ENCODE peak calls at places on chromosome 4, in ten cellular contexts. F is tibial artery; T is mesenchymal stem cell; E is NT2/D1; P is Peyer's patch; D is mucosa of descending colon; R is pancreas; L is fibroblast of lung; C is upper lobe of right lung; G is CD8-positive, alpha-beta memory T cell. S is an unnamed sample. For H3K36me3, the result is how much of the 10 kb centered on the place peaks cover.

GRCh38 chr4:74428278-74428677 is 16.7 kb upstream of the AREG start:
- DNase-seq in L (no peak), R (no peak), D (no peak), C (no peak), E (no peak), P (no peak), G (no peak), F (no peak), T (no peak), S (no peak)

GRCh38 chr4:139416073-139416673 is 37.7 kb upstream of the RAB33B start:
- DNase-seq in T (peak), E (peak), F (no peak), P (no peak), L (peak), D (no peak), G (no peak), C (no peak), R (no peak), S (no peak)

GRCh38 chr4:187602339-187603092 is 393.1 kb upstream of the ZFP42 start:
- DNase-seq in L (peak), G (no peak), F (no peak), E (no peak), C (no peak), R (no peak), D (no peak), P (no peak), T (peak), S (no peak)

GRCh38 chr4:104575293-104575692 is 80.6 kb upstream of the CXXC4 start:
- DNase-seq in T (no peak), G (no peak), L (no peak), F (no peak), E (no peak), C (no peak), P (no peak), D (no peak), R (no peak), S (no peak)

GRCh38 chr4:189143255-189143654 is 797.4 kb upstream of the FRG1 start:
- DNase-seq in E (no peak), L (peak), T (peak), R (no peak), P (no peak), F (no peak), G (no peak), D (no peak), C (no peak), S (no peak)

GRCh38 chr4:25953740-25954139 is 39.7 kb downstream of the SMIM20 start:
- DNase-seq in E (no peak), R (no peak), P (no peak), L (peak), G (no peak), C (no peak), T (no peak), F (no peak), D (no peak), S (no peak)

GRCh38 chr4:123587983-123588494 is 191.4 kb downstream of the SPRY1 start:
- DNase-seq in P (no peak), D (peak), L (peak), F (peak), R (no peak), T (peak), G (no peak), C (no peak), E (no peak), S (no peak)

GRCh38 chr4:75432683-75433082 is 81.5 kb downstream of the RCHY1 start:
- DNase-seq in L (peak), T (peak), F (no peak), P (no peak), G (no peak), D (no peak), R (no peak), E (peak), C (no peak), S (no peak)

GRCh38 chr4:100299019-100299418 is 108.8 kb upstream of the DDIT4L start:
- DNase-seq in E (no peak), D (no peak), F (peak), C (no peak), P (no peak), G (no peak), L (peak), R (no peak), T (peak), S (no peak)

GRCh38 chr4:16387448-16387847 is 161.2 kb upstream of the TAPT1 start:
- DNase-seq in L (no peak), F (no peak), R (no peak), T (no peak), P (no peak), C (no peak), G (no peak), D (no peak), E (no peak), S (no peak)

GRCh38 chr4:182649698-182650477 is 267.3 kb downstream of the DCTD start:
- DNase-seq in G (no peak), R (no peak), P (no peak), L (peak), T (no peak), C (no peak), F (no peak), E (no peak), D (no peak), S (no peak)

GRCh38 chr4:20901851-20902250 is 201.6 kb downstream of the PACRGL start:
- DNase-seq in P (no peak), F (no peak), R (no peak), E (no peak), L (no peak), D (no peak), G (no peak), C (no peak), T (no peak), S (no peak)

GRCh38 chr4:168569909-168570276 is 73.0 kb downstream of the PALLD start:
- DNase-seq in F (no peak), T (no peak), R (no peak), P (no peak), D (no peak), L (no peak), E (no peak), C (no peak), G (no peak), S (no peak)

GRCh38 chr4:27429260-27429970 is 568.8 kb downstream of the STIM2 start:
- DNase-seq in E (no peak), F (no peak), R (no peak), P (no peak), L (peak), D (no peak), G (no peak), C (no peak), T (no peak), S (no peak)

DNA sequence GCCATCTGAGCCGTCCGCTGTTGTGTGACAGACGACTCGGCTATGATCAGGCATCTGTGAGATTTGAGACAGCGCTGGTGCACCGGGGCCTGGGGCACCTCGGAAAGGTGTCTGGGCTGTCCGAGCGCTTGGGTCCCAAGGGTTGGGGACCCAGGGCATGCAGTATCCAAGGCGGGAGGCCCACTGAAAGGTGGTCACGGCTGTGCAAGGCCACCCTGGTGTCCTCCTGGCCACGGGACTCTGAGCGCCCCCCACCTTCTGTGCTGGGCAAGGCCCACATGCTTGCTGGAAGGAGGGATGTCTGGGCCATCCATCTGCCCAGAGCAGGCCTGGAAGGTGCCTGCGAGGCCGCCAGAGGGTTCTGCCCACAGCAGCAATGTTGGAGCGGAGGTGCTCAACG is 19.9 kb downstream of the TACC3 start:
- DNase-seq in F (no peak), T (no peak), P (no peak), E (no peak), G (no peak), C (no peak), R (no peak), D (no peak), L (no peak), S (no peak)
- H3K36me3 ChIP-seq in F (under half), T (under half), P (under half), E (half or more), G (under half), C (under half), R (under half), D (under half), L (under half), S (under half)

DNA sequence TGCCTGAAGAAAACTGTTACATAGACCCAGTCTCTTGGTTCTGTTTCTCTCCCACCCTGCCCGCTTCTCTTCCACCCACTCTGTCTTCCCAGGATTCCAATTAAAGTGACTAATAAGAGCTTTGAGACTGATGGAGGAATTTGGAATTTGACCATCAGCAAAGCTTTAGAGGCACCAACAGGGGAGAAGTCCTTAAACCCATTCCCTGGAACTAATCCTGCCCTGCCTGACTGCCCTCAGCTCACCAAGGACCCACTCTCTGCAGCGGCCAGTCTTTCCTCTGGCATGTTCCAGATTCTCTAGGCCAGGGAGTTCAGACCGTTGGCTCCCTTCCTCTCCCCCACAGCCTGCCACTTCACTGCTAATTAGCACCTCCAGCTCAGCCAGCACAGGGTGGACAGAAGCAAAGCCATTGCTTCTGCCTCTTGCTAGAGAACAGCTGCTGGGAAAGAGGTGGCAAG is 23.9 kb downstream of the SCD5 start:
- DNase-seq in T (no peak), C (no peak), G (no peak), R (no peak), F (no peak), L (peak), P (no peak), D (no peak), E (no peak), S (no peak)
- H3K4me3 ChIP-seq in T (peak), C (no peak), G (no peak), R (no peak), F (no peak), L (no peak), P (no peak), D (no peak), E (no peak), S (no peak)

GRCh38 chr4:108055787-108056186 is 66.1 kb downstream of the HADH start:
- DNase-seq in L (no peak), R (no peak), T (no peak), D (no peak), F (no peak), G (no peak), E (no peak), P (no peak), C (no peak), S (no peak)

GRCh38 chr4:108060686-108061321 is 71.1 kb downstream of the HADH start:
- DNase-seq in L (no peak), R (no peak), E (no peak), D (no peak), F (no peak), G (no peak), P (no peak), T (peak), C (no peak), S (no peak)

GRCh38 chr4:108058685-108059440 is 69.2 kb downstream of the HADH start:
- DNase-seq in D (no peak), T (peak), L (peak), G (no peak), F (no peak), C (no peak), P (no peak), R (no peak), E (no peak), S (no peak)

GRCh38 chr4:108056418-108056817 is 66.7 kb downstream of the HADH start:
- DNase-seq in G (no peak), L (no peak), F (no peak), C (no peak), E (no peak), T (no peak), D (no peak), P (no peak), R (no peak), S (no peak)

DNA sequence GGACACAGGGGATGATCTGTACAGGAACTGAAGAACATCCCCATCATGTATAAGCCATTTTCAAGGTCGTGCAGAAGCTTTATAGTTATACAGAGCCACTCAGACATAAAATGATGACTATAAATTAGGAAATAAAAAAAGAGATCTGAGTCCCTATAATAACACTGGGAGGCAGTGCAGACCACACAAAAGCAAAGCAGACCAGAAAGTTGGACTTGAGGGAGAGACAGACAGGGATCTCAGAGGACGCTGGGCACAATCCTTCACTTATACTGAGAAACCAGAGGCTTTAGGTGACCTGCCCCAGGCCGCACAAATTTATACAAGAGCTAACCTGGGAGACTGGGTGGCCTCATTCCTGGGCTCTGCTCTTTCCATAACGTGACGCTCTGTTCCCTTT is 70.5 kb downstream of the HADH start:
- DNase-seq in L (peak), G (no peak), R (no peak), T (peak), P (no peak), E (no peak), D (no peak), C (no peak), F (no peak), S (no peak)
- H3K36me3 ChIP-seq in L (under half), G (under half), R (under half), T (under half), P (under half), E (under half), D (under half), C (under half), F (under half), S (under half)

GRCh38 chr4:69523385-69524132 is 27.9 kb upstream of the UGT2B4 start:
- DNase-seq in E (no peak), D (no peak), F (no peak), C (no peak), L (peak), G (no peak), P (no peak), T (no peak), R (no peak), S (no peak)
- H3K4me3 ChIP-seq in E (no peak), D (no peak), F (no peak), C (no peak), L (no peak), G (no peak), P (no peak), T (no peak), R (no peak), S (no peak)

GRCh38 chr4:143199503-143199902 is 14.8 kb downstream of the USP38 start:
- DNase-seq in P (no peak), T (no peak), R (no peak), C (no peak), L (no peak), E (no peak), F (no peak), G (no peak), D (no peak), S (no peak)
- H3K36me3 ChIP-seq in P (under half), T (half or more), R (under half), C (half or more), L (under half), E (half or more), F (half or more), G (under half), D (under half), S (half or more)

DNA sequence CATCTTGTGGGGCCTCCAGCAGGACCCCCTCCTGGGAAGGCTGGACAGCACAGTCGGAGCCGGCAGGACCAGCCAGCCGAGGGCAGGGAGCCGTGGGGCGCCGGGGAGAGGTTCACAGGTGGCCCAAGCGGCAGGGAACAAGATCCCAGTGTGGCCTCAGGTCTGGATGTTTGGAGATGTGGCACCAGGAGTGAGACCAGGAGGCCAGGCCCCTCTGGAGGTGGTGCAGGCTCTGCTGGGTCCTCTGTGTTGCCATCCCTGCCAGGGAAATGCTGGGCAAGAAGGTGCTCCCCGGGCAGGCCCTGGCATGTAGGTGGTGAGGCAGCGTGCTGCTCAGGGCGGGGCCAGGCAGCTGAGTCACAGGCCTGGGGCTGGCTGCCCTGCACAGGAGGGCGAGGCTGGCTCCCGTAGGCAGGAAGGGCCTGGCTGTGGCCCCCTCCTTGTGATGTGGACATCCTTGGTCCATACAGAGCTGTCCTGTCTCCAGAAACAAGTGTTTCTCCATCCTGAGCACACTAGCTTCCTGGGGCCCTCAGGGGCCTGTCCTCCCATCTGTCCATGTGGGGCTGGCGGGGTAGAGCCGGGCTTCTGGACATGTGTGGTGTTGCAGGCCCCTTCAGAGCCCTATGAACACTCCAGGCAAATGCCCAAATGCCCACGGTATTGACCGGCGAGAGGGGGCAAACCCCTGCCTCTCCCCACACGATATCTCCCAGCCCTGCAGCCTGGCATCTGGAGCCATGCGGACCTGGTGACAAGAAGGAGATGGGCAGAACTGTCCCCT is 4.8 kb upstream of the HGFAC start:
- DNase-seq in E (no peak), L (peak), G (no peak), P (no peak), F (peak), D (peak), C (peak), T (peak), R (peak), S (no peak)
- H3K4me3 ChIP-seq in E (no peak), L (no peak), G (no peak), P (no peak), F (no peak), D (no peak), C (no peak), T (no peak), R (no peak), S (no peak)

DNA sequence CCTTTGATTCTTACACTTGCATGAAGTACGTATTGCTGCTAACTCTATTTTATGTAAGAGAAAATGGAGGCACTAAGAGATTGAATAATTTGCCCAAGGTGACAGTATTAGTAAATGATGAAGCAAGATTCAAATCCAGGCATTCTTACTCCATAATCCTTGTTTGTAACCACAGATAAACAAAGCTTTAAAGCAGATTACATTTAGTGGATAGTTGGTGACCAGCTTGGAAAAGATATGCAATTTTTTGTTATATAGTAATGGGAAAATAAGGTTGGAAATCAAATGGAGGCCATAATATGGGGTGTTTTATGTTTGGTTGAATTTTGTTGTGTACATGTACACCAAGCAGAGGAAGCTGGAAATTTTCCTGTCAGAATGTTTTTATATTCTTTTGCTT is 30.8 kb downstream of the MND1 start:
- DNase-seq in R (no peak), D (no peak), T (peak), C (no peak), L (no peak), P (no peak), G (no peak), E (no peak), F (no peak), S (no peak)
- H3K36me3 ChIP-seq in R (under half), D (under half), T (under half), C (under half), L (under half), P (under half), G (under half), E (under half), F (under half), S (under half)

DNA sequence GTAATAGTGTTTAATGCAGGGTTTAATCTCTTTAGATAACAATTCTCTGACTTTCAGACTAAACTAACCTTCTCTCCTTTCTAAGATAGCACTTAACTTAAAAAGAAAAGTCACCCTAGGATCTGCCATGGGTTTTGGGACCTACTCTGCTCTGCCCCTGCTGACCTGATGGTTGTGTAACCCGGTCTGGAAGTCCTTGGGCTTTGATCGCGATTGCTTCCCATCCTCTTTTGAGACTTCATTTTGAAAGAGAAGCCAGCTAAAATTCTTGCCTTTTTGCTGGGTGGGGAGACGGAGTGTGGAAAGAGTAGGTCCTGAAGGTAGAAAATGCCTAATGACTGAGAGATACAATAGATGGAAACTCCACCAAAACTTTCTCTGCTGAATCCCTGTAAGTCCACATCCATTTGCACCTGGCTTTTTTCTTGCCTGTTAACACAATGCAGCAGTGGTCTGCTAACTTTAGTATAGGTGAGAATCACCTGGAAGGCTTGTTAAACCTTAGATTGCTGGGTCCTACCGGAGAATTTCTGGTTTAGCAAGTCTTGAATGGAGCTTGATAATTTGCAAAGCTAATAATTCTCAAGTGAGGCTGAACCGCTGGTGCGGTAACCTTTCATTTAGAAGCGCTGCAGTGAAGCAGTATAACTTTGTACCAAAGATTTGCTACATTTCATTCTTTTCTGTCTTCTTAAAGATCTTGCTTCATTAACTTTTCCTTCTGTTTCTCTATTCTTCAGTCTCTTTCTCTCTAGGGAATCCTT is 45.6 kb upstream of the CCSER1 start:
- DNase-seq in C (no peak), L (no peak), D (no peak), T (no peak), F (no peak), G (no peak), E (no peak), P (no peak), R (no peak), S (no peak)
- H3K4me3 ChIP-seq in C (no peak), L (no peak), D (no peak), T (no peak), F (no peak), G (no peak), E (no peak), P (no peak), R (no peak), S (no peak)

GRCh38 chr4:47557255-47557654 is 72.2 kb downstream of the ATP10D start:
- DNase-seq in F (no peak), C (no peak), R (no peak), T (no peak), E (no peak), D (no peak), P (no peak), G (no peak), L (no peak), S (no peak)

GRCh38 chr4:47562297-47562696 is 77.2 kb downstream of the ATP10D start:
- DNase-seq in F (no peak), D (no peak), C (no peak), G (no peak), R (no peak), E (no peak), L (peak), P (no peak), T (peak), S (no peak)

GRCh38 chr4:47566975-47567374 is 81.9 kb downstream of the ATP10D start:
- DNase-seq in E (no peak), L (no peak), C (no peak), F (no peak), P (no peak), G (no peak), T (no peak), D (no peak), R (no peak), S (no peak)

GRCh38 chr4:47566566-47566965 is 81.5 kb downstream of the ATP10D start:
- DNase-seq in T (no peak), L (no peak), F (no peak), G (no peak), E (no peak), P (no peak), R (no peak), D (no peak), C (no peak), S (no peak)

GRCh38 chr4:47561331-47561730 is 76.3 kb downstream of the ATP10D start:
- DNase-seq in P (no peak), R (no peak), C (no peak), D (no peak), F (no peak), L (no peak), E (no peak), T (no peak), G (no peak), S (no peak)
- H3K36me3 ChIP-seq in P (under half), R (under half), C (under half), D (under half), F (half or more), L (under half), E (under half), T (under half), G (under half), S (under half)